ENCODE peak calls at places on chromosomes 5 and 9, in six cellular contexts. Q is coronary artery; W is activated T-helper 1 cell treated with anti-CD3 and anti-CD28 coated beads, Interleukin-2, amount 50 U/mL, for 16 hours; Y is astrocyte of the spinal cord; N is SHP77; A is PC-9. R is an unnamed sample.

GRCh38 chr5:144794922-144795321 is 624.2 kb downstream of the KCTD16 start:
- DNase-seq in Q (no peak), W (no peak), Y (peak; percentile 45), N (no peak), A (no peak), R (no peak)

GRCh38 chr5:43231977-43232376 is 40.0 kb downstream of the NIM1K start:
- DNase-seq in Q (no peak), W (no peak), Y (no peak), N (peak; percentile 47), A (peak; percentile 47), R (no peak)

GRCh38 chr5:53464722-53465121 is 15.7 kb upstream of the FST start:
- DNase-seq in Q (no peak), W (no peak), Y (no peak), N (no peak), A (no peak), R (no peak)

GRCh38 chr9:107784235-107784958 is 294.8 kb upstream of the KLF4 start:
- DNase-seq in Q (no peak), W (no peak), Y (peak; percentile 17), N (no peak), A (peak; percentile 29), R (no peak)

GRCh38 chr9:120942186-120943001 is 15.8 kb upstream of the TRAF1 start:
- DNase-seq in Q (no peak), W (no peak), Y (no peak), N (no peak), A (no peak), R (no peak)

GRCh38 chr9:37839491-37840461 is 39.2 kb downstream of the DCAF10 start:
- DNase-seq in Q (no peak), W (no peak), Y (no peak), N (no peak), A (no peak), R (no peak)

GRCh38 chr5:76849767-76850291 is at the start of gene S100Z:
- DNase-seq in Q (no peak), W (no peak), Y (no peak), N (no peak), A (no peak), R (peak; percentile 55)

GRCh38 chr5:33136785-33137184 is 304.0 kb upstream of the TARS1 start:
- DNase-seq in Q (no peak), W (no peak), Y (no peak), N (no peak), A (no peak), R (no peak)

GRCh38 chr9:111442360-111443027 is 41.7 kb downstream of the ECPAS start:
- DNase-seq in Q (no peak), W (no peak), Y (no peak), N (no peak), A (no peak), R (no peak)

GRCh38 chr5:175517824-175518450 is 39.6 kb downstream of the SFXN1 start:
- DNase-seq in Q (no peak), W (no peak), Y (peak; percentile 90), N (no peak), A (peak; percentile 74), R (peak; percentile 71)

GRCh38 chr5:43627028-43627427 is 24.0 kb downstream of the NNT start:
- DNase-seq in Q (no peak), W (no peak), Y (peak; percentile 58), N (peak; percentile 60), A (peak; percentile 44), R (no peak)

GRCh38 chr5:73825736-73826135 is 199.7 kb downstream of the ARHGEF28 start:
- DNase-seq in Q (no peak), W (no peak), Y (no peak), N (no peak), A (no peak), R (no peak)

GRCh38 chr9:134230092-134230941 is 66.0 kb upstream of the RNU6ATAC start:
- DNase-seq in Q (no peak), W (no peak), Y (no peak), N (no peak), A (no peak), R (no peak)

GRCh38 chr5:12934722-12935121 is 1009.8 kb downstream of the DNAH5 start:
- DNase-seq in Q (no peak), W (no peak), Y (no peak), N (peak; percentile 48), A (peak; percentile 48), R (no peak)

GRCh38 chr5:45677524-45677923 is 18.7 kb downstream of the HCN1 start:
- DNase-seq in Q (no peak), W (no peak), Y (no peak), N (no peak), A (no peak), R (no peak)

GRCh38 chr9:7816021-7816420 is 16.4 kb upstream of the DMAC1 start:
- DNase-seq in Q (no peak), W (no peak), Y (no peak), N (no peak), A (no peak), R (no peak)

GRCh38 chr5:175001311-175001710 is 276.9 kb downstream of the MSX2 start:
- DNase-seq in Q (no peak), W (no peak), Y (no peak), N (no peak), A (no peak), R (no peak)

GRCh38 chr5:135436856-135437795 is 10.0 kb downstream of the DCANP1 start:
- DNase-seq in Q (no peak), W (no peak), Y (peak; percentile 13), N (no peak), A (no peak), R (no peak)

GRCh38 chr5:151086905-151087360 is 6.1 kb upstream of the TNIP1 start:
- DNase-seq in Q (no peak), W (peak; percentile 48), Y (no peak), N (no peak), A (no peak), R (peak; percentile 49)

R was measured in activated T-helper 2 cell treated with anti-CD3 and anti-CD28 coated beads, Interferon-gamma antibody, Interleukin-2, Interleukin-4, amounts not matched to agents 10 μg/mL and 5 μg/mL and 100 μg/mL, durations not matched to agents 14 hours and 24 hours and 36 hours.